ENCODE peak calls at places on chromosome 10, in nine cellular contexts. E is GM04504; S is activated T-cell treated with anti-CD3 and anti-CD28 coated beads, Interleukin-2, amount 50 U/mL, for 4 hours; C is stimulated activated CD4-positive, alpha-beta T cell treated with anti-CD3 and anti-CD28 coated beads, Interleukin-2, amount 100 ng/mL, for 24 hours; I is effector memory CD4-positive, alpha-beta T cell; L is ovary; K is Right ventricle myocardium superior; U is heart left ventricle; N is omental fat pad. G is an unnamed sample.

GRCh38 chr10:126935263-126935946 is 30.2 kb downstream of the DOCK1 start:
- DNase-seq in E (no peak), S (no peak), C (no peak), I (no peak), L (no peak), K (no peak), U (no peak), N (no peak), G (no peak)

GRCh38 chr10:88743999-88744398 is 15.8 kb upstream of the LIPN start:
- DNase-seq in E (no peak), S (no peak), C (no peak), I (no peak), L (no peak), K (no peak), U (no peak), N (no peak), G (no peak)

GRCh38 chr10:126214679-126215078 is 173.6 kb downstream of the ADAM12 start:
- DNase-seq in E (no peak), S (no peak), C (no peak), I (no peak), L (no peak), K (no peak), U (no peak), N (no peak), G (no peak)

GRCh38 chr10:130022501-130023299 is 58.6 kb upstream of the EBF3 start:
- DNase-seq in E (peak), S (no peak), C (no peak), I (no peak), L (no peak), K (no peak), U (no peak), N (no peak), G (no peak)

GRCh38 chr10:112919721-112920120 is 30.3 kb upstream of the TCF7L2 start:
- DNase-seq in E (peak), S (no peak), C (no peak), I (no peak), L (no peak), K (no peak), U (no peak), N (no peak), G (no peak)

GRCh38 chr10:60188548-60188947 is 201.1 kb downstream of the ANK3 start:
- DNase-seq in E (no peak), S (no peak), C (no peak), I (no peak), L (no peak), K (no peak), U (no peak), N (no peak), G (no peak)

GRCh38 chr10:614772-615582 is 74.5 kb downstream of the DIP2C start:
- DNase-seq in E (peak), S (no peak), C (no peak), I (no peak), L (no peak), K (no peak), U (no peak), N (no peak), G (no peak)

GRCh38 chr10:60295028-60295937 is 94.4 kb downstream of the ANK3 start:
- DNase-seq in E (no peak), S (no peak), C (no peak), I (no peak), L (no peak), K (no peak), U (no peak), N (no peak), G (no peak)

GRCh38 chr10:63409465-63410027 is 56.2 kb downstream of the JMJD1C start:
- DNase-seq in E (no peak), S (no peak), C (no peak), I (no peak), L (no peak), K (no peak), U (no peak), N (no peak), G (no peak)

GRCh38 chr10:58115218-58116050 is 152.3 kb downstream of the IPMK start:
- DNase-seq in E (no peak), S (no peak), C (no peak), I (no peak), L (no peak), K (no peak), U (no peak), N (no peak), G (no peak)

GRCh38 chr10:24503627-24504320 is 219.9 kb downstream of the ARHGAP21 start:
- DNase-seq in E (peak), S (no peak), C (peak), I (no peak), L (no peak), K (no peak), U (peak), N (no peak), G (peak)

GRCh38 chr10:106573106-106573505 is 591.4 kb downstream of the SORCS1 start:
- DNase-seq in E (no peak), S (no peak), C (no peak), I (no peak), L (no peak), K (no peak), U (no peak), N (no peak), G (no peak)

GRCh38 chr10:119541459-119542356 is 811 bp downstream of the RGS10 start:
- DNase-seq in E (no peak), S (peak), C (peak), I (no peak), L (no peak), K (peak), U (peak), N (no peak), G (no peak)

GRCh38 chr10:110215751-110216150 is 8.3 kb downstream of the MXI1 start:
- DNase-seq in E (no peak), S (no peak), C (no peak), I (no peak), L (no peak), K (no peak), U (no peak), N (no peak), G (no peak)

GRCh38 chr10:62011558-62011957 is 110.1 kb downstream of the ARID5B start:
- DNase-seq in E (no peak), S (no peak), C (no peak), I (no peak), L (no peak), K (no peak), U (no peak), N (no peak), G (no peak)

GRCh38 chr10:108112218-108112617 is 947.7 kb upstream of the SORCS1 start:
- DNase-seq in E (no peak), S (no peak), C (no peak), I (no peak), L (no peak), K (no peak), U (no peak), N (no peak), G (no peak)

GRCh38 chr10:94320285-94320914 is 42.3 kb downstream of the NOC3L start:
- DNase-seq in E (no peak), S (peak), C (peak), I (peak), L (peak), K (peak), U (peak), N (peak), G (peak)

GRCh38 chr10:81251457-81252115 is 623.4 kb upstream of the NRG3 start:
- DNase-seq in E (no peak), S (no peak), C (no peak), I (no peak), L (no peak), K (no peak), U (no peak), N (no peak), G (no peak)

GRCh38 chr10:35781643-35782035 is 139.5 kb upstream of the FZD8 start:
- DNase-seq in E (no peak), S (no peak), C (peak), I (no peak), L (no peak), K (no peak), U (no peak), N (no peak), G (no peak)

GRCh38 chr10:101014230-101014884 is 14.7 kb downstream of the LZTS2 start:
- DNase-seq in E (peak), S (peak), C (peak), I (peak), L (peak), K (peak), U (peak), N (peak), G (no peak)

GRCh38 chr10:30984563-30985328 is 46.9 kb downstream of the ZNF438 start:
- DNase-seq in E (no peak), S (no peak), C (no peak), I (no peak), L (no peak), K (no peak), U (no peak), N (no peak), G (no peak)

GRCh38 chr10:96708456-96708855 is 11.9 kb downstream of the PIK3AP1 start:
- DNase-seq in E (no peak), S (no peak), C (no peak), I (no peak), L (no peak), K (no peak), U (no peak), N (no peak), G (no peak)

GRCh38 chr10:119815671-119816070 is 57.0 kb downstream of the MCMBP start:
- DNase-seq in E (no peak), S (no peak), C (no peak), I (no peak), L (no peak), K (no peak), U (no peak), N (no peak), G (no peak)

GRCh38 chr10:118584181-118584954 is 11.1 kb downstream of the PRLHR start:
- DNase-seq in E (peak), S (no peak), C (no peak), I (no peak), L (no peak), K (no peak), U (no peak), N (no peak), G (no peak)

GRCh38 chr10:98474628-98475027 is 27.9 kb upstream of the HPS1 start:
- DNase-seq in E (no peak), S (no peak), C (no peak), I (no peak), L (no peak), K (no peak), U (no peak), N (no peak), G (no peak)

GRCh38 chr10:33862706-33863105 is 528.2 kb upstream of the NRP1 start:
- DNase-seq in E (no peak), S (no peak), C (no peak), I (no peak), L (no peak), K (no peak), U (no peak), N (no peak), G (no peak)